ENCODE peak calls at places on chromosomes 12 and 14, in eight cellular contexts. U is K562, R is stomach, N is GM12878, F is endothelial cell of umbilical vein, P is HCT116, G is esophagus muscularis mucosa, K is prostate gland. Q is an unnamed sample. For H3K4me1, the result is how much of the 10 kb centered on the place peaks cover.

GRCh38 chr14:104749958-104750529 is 2.9 kb upstream of the SIVA1 start:
- DNase-seq in U (no peak), R (no peak), N (no peak), F (no peak), P (no peak), G (no peak), K (no peak), Q (no peak)

GRCh38 chr12:32891956-32892355 is 4.6 kb downstream of the PKP2 start:
- DNase-seq in U (no peak), R (no peak), N (no peak), F (peak), P (no peak), G (no peak), K (no peak), Q (no peak)

GRCh38 chr12:27602516-27602915 is 78.5 kb downstream of the PPFIBP1 start:
- DNase-seq in U (no peak), R (no peak), N (no peak), F (no peak), P (no peak), G (no peak), K (no peak), Q (no peak)

GRCh38 chr12:76713130-76713529 is 50.8 kb upstream of the ZDHHC17 start:
- DNase-seq in U (no peak), R (no peak), N (no peak), F (no peak), P (no peak), G (no peak), K (no peak), Q (no peak)

GRCh38 chr14:24634158-24634557 is at the start of gene GZMB:
- DNase-seq in U (no peak), R (peak), N (no peak), F (no peak), P (no peak), G (no peak), K (no peak), Q (no peak)

GRCh38 chr12:99259040-99259934 is 388.3 kb upstream of the GARIN6 start:
- DNase-seq in U (no peak), R (no peak), N (no peak), F (no peak), P (no peak), G (no peak), K (no peak), Q (no peak)

GRCh38 chr12:22670762-22671161 is 45.8 kb downstream of the ETNK1 start:
- DNase-seq in U (no peak), R (no peak), N (no peak), F (peak), P (no peak), G (no peak), K (no peak), Q (no peak)

GRCh38 chr12:89706551-89707348 is 1.9 kb downstream of the ATP2B1 start:
- DNase-seq in U (no peak), R (no peak), N (no peak), F (peak), P (no peak), G (no peak), K (no peak), Q (no peak)

GRCh38 chr14:81571437-81571836 is 37.8 kb upstream of the SEL1L start:
- DNase-seq in U (no peak), R (no peak), N (no peak), F (no peak), P (no peak), G (no peak), K (no peak), Q (no peak)

GRCh38 chr12:40105265-40105514 is 691 bp downstream of the SLC2A13 start:
- DNase-seq in U (no peak), R (no peak), N (no peak), F (no peak), P (no peak), G (no peak), K (peak), Q (peak)

GRCh38 chr12:911191-911826 is 38.2 kb downstream of the RAD52 start:
- DNase-seq in U (peak), R (no peak), N (no peak), F (peak), P (no peak), G (no peak), K (no peak), Q (no peak)

GRCh38 chr12:102869571-102869970 is 47.5 kb downstream of the PAH start:
- DNase-seq in U (no peak), R (no peak), N (no peak), F (no peak), P (no peak), G (peak), K (no peak), Q (no peak)

GRCh38 chr12:94676011-94676709 is 25.8 kb upstream of the TMCC3 start:
- DNase-seq in U (peak), R (peak), N (peak), F (peak), P (no peak), G (no peak), K (no peak), Q (no peak)

GRCh38 chr12:12723681-12724420 is 6.7 kb downstream of the CDKN1B start:
- DNase-seq in U (peak), R (peak), N (no peak), F (peak), P (no peak), G (peak), K (no peak), Q (no peak)

GRCh38 chr14:65815127-65815526 is 402.6 kb downstream of the FUT8 start:
- DNase-seq in U (no peak), R (no peak), N (no peak), F (no peak), P (no peak), G (no peak), K (no peak), Q (no peak)

DNA sequence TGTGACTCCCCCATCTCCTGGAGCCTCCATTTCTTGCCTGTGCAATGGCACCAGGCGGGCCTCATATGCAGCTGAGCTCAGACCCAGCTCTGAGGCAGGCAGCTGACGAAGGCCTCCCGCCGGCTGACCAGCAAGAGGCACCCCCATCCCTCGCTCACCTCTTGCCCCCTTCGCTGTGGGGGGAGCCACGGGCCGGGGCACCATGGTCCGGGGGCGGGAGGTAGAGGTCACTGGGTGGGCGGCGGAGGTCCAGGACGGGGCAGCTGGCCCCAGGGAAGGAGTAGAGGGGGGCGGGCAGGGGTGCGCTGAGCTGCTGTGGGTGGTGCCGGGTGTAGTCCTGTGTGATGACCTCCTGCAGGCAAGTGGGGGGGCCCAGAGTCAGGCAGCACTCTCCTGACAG is 39.4 kb downstream of the RFLNA start:
- DNase-seq in U (no peak), R (no peak), N (no peak), F (no peak), P (no peak), G (no peak), K (no peak), Q (no peak)
- TF ChIP-seq POLR2AphosphoS5 in U (no peak), R (no peak), N (no peak), F (no peak), P (no peak), G (no peak), K (no peak), Q (no peak)

GRCh38 chr12:91309450-91309849 is 126.8 kb upstream of the DCN start:
- DNase-seq in U (no peak), R (no peak), N (no peak), F (no peak), P (no peak), G (no peak), K (no peak), Q (no peak)
- TF ChIP-seq POLR2A in U (no peak), R (no peak), N (no peak), F (no peak), P (no peak), G (no peak), K (no peak), Q (no peak)

GRCh38 chr14:102939329-102939728 is 16.9 kb downstream of the AMN start:
- DNase-seq in U (no peak), R (no peak), N (no peak), F (no peak), P (no peak), G (no peak), K (no peak), Q (peak)

GRCh38 chr14:102939820-102940561 is 17.5 kb downstream of the AMN start:
- DNase-seq in U (no peak), R (peak), N (no peak), F (no peak), P (no peak), G (no peak), K (peak), Q (no peak)

GRCh38 chr14:102935756-102936155 is 13.3 kb downstream of the AMN start:
- DNase-seq in U (no peak), R (no peak), N (no peak), F (no peak), P (no peak), G (no peak), K (no peak), Q (no peak)

GRCh38 chr14:102938191-102938590 is 15.7 kb downstream of the AMN start:
- DNase-seq in U (no peak), R (no peak), N (no peak), F (no peak), P (no peak), G (no peak), K (no peak), Q (no peak)

DNA sequence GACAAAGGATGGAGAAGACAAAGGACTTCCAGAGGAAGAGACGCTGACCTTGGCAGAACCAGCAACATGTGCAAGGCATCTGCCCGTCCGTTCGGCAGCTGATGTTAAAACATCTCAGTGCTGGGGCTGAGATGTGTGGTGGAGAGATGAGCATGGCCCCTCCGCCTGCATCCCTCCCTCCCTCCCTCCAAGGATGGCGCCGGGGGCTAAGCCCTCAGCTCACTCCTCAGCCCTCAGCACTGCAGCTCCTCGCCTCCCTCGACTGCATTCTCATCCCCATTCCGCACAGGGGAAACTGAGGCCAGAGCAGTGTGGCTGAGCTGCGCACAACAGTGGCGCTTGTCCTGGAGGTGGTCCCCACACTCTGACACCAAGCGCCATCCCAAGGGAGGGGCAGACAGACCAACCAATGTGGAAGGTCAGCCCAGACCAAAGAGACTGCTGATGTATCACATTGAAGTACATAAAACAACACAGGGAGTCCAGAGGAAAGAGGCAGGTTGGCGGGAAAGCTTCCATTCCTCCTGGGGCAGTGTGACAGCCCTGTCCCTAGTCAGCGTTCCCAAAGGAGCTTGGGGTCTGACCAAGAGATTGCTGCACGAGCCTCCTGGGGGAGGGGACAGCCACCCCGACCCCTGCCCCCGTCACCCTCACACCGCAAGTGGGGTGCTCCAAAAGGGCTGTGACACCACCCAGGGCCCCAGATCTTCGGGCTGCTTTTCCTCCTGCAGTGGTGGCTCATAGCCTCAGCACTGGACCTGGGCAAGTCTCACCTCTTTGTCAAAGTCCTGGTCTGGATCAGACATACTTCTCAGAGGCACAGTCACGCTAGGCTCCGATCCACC is 15.1 kb downstream of the AMN start:
- DNase-seq in U (no peak), R (no peak), N (no peak), F (no peak), P (no peak), G (no peak), K (no peak), Q (peak)
- H3K4me1 ChIP-seq in U (under half), R (under half), N (under half), F (under half), P (under half), G (under half), K (under half), Q (under half)

DNA sequence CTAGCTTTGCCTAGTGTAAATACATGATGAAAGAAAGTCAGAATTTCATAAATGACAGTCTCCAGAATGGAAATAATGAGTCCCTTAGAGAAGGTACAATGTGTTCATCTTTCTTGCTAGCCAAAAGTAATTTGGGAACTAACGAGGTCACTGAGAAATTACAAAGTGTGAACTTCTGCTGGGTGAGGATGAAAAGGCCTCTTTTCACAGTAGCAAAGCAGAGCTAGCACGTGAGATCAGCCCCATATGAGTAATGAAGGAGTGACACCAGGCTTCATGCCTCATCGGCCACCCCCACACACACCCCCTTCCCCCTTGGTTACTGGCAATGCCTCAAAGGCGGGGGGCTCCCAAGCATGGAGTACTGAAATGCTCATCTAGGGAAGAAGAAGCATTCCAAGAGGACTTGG is 180.7 kb upstream of the EEA1 start:
- DNase-seq in U (no peak), R (no peak), N (no peak), F (no peak), P (no peak), G (no peak), K (no peak), Q (no peak)
- TF ChIP-seq POLR2AphosphoS5 in U (no peak), R (no peak), N (no peak), F (no peak), P (no peak), G (peak), K (no peak), Q (no peak)

Q was measured in suprapubic skin.